ENCODE peak calls at places on chromosomes 12 and 14, in six cellular contexts. One of them, this sample, is unnamed.

GRCh38 chr12:32549675-32550079 is 129.4 kb upstream of the DNM1L start:
- DNase-seq in prostate gland: no peak
- DNase-seq in HCT116: no peak
- DNase-seq in A549: no peak
- DNase-seq in uterus: no peak
- DNase-seq in Peyer's patch: no peak
- DNase-seq in this sample: no peak

GRCh38 chr12:126480396-126480795 is 1415.2 kb downstream of the AACS start:
- DNase-seq in prostate gland: no peak
- DNase-seq in HCT116: no peak
- DNase-seq in A549: no peak
- DNase-seq in uterus: no peak
- DNase-seq in Peyer's patch: no peak
- DNase-seq in this sample: no peak

GRCh38 chr12:12661086-12661485 is 34.9 kb downstream of the GPR19 start:
- DNase-seq in prostate gland: no peak
- DNase-seq in HCT116: no peak
- DNase-seq in A549: no peak
- DNase-seq in uterus: no peak
- DNase-seq in Peyer's patch: no peak
- DNase-seq in this sample: no peak

GRCh38 chr14:70822706-70823185 is 13.4 kb upstream of the MAP3K9 start:
- DNase-seq in prostate gland: no peak
- DNase-seq in HCT116: no peak
- DNase-seq in A549: peak
- DNase-seq in uterus: no peak
- DNase-seq in Peyer's patch: no peak
- DNase-seq in this sample: no peak

GRCh38 chr12:71223139-71223538 is 65.3 kb upstream of the TSPAN8 start:
- DNase-seq in prostate gland: no peak
- DNase-seq in HCT116: no peak
- DNase-seq in A549: no peak
- DNase-seq in uterus: no peak
- DNase-seq in Peyer's patch: no peak
- DNase-seq in this sample: no peak

GRCh38 chr14:67599698-67600561 is at the start of gene PIGH:
- DNase-seq in prostate gland: peak
- DNase-seq in HCT116: peak
- DNase-seq in A549: peak
- DNase-seq in uterus: peak
- DNase-seq in Peyer's patch: peak
- DNase-seq in this sample: peak

GRCh38 chr12:49527361-49528130 is 11.3 kb upstream of the KCNH3 start:
- DNase-seq in prostate gland: no peak
- DNase-seq in HCT116: no peak
- DNase-seq in A549: no peak
- DNase-seq in uterus: no peak
- DNase-seq in Peyer's patch: no peak
- DNase-seq in this sample: no peak

GRCh38 chr12:52210186-52210924 is 18.5 kb upstream of the KRT80 start:
- DNase-seq in prostate gland: no peak
- DNase-seq in HCT116: no peak
- DNase-seq in A549: no peak
- DNase-seq in uterus: peak
- DNase-seq in Peyer's patch: no peak
- DNase-seq in this sample: no peak

GRCh38 chr14:99441918-99442317 is 38.7 kb downstream of the SETD3 start:
- DNase-seq in prostate gland: no peak
- DNase-seq in HCT116: no peak
- DNase-seq in A549: no peak
- DNase-seq in uterus: no peak
- DNase-seq in Peyer's patch: no peak
- DNase-seq in this sample: no peak

GRCh38 chr12:1796515-1797010 is 23.8 kb upstream of the LRTM2 start:
- DNase-seq in prostate gland: no peak
- DNase-seq in HCT116: no peak
- DNase-seq in A549: no peak
- DNase-seq in uterus: no peak
- DNase-seq in Peyer's patch: peak
- DNase-seq in this sample: peak

GRCh38 chr12:43914923-43915468 is 79.1 kb downstream of the TMEM117 start:
- DNase-seq in prostate gland: no peak
- DNase-seq in HCT116: no peak
- DNase-seq in A549: no peak
- DNase-seq in uterus: no peak
- DNase-seq in Peyer's patch: no peak
- DNase-seq in this sample: no peak

GRCh38 chr12:29674463-29674862 is 109.3 kb downstream of the TMTC1 start:
- DNase-seq in prostate gland: no peak
- DNase-seq in HCT116: no peak
- DNase-seq in A549: no peak
- DNase-seq in uterus: no peak
- DNase-seq in Peyer's patch: no peak
- DNase-seq in this sample: no peak

GRCh38 chr12:125136702-125137101 is 71.5 kb downstream of the AACS start:
- DNase-seq in prostate gland: no peak
- DNase-seq in HCT116: no peak
- DNase-seq in A549: no peak
- DNase-seq in uterus: no peak
- DNase-seq in Peyer's patch: no peak
- DNase-seq in this sample: no peak

GRCh38 chr14:74506408-74506807 is 12.8 kb downstream of the ISCA2 start:
- DNase-seq in prostate gland: no peak
- DNase-seq in HCT116: no peak
- DNase-seq in A549: no peak
- DNase-seq in uterus: no peak
- DNase-seq in Peyer's patch: no peak
- DNase-seq in this sample: no peak

GRCh38 chr12:81758421-81759214 is 532 bp downstream of the PPFIA2 start:
- DNase-seq in prostate gland: no peak
- DNase-seq in HCT116: no peak
- DNase-seq in A549: no peak
- DNase-seq in uterus: no peak
- DNase-seq in Peyer's patch: no peak
- DNase-seq in this sample: no peak

GRCh38 chr12:27123642-27124041 is 41.3 kb upstream of the C12orf71 start:
- DNase-seq in prostate gland: no peak
- DNase-seq in HCT116: no peak
- DNase-seq in A549: peak
- DNase-seq in uterus: no peak
- DNase-seq in Peyer's patch: no peak
- DNase-seq in this sample: no peak

GRCh38 chr14:26930576-26930975 is 332.7 kb upstream of the NOVA1 start:
- DNase-seq in prostate gland: no peak
- DNase-seq in HCT116: no peak
- DNase-seq in A549: no peak
- DNase-seq in uterus: no peak
- DNase-seq in Peyer's patch: no peak
- DNase-seq in this sample: no peak

GRCh38 chr14:89493877-89494634 is 77.0 kb upstream of the FOXN3 start:
- DNase-seq in prostate gland: no peak
- DNase-seq in HCT116: no peak
- DNase-seq in A549: no peak
- DNase-seq in uterus: no peak
- DNase-seq in Peyer's patch: no peak
- DNase-seq in this sample: peak

GRCh38 chr12:6465467-6466183 is 4.9 kb downstream of the VAMP1 start:
- DNase-seq in prostate gland: peak
- DNase-seq in HCT116: peak
- DNase-seq in A549: peak
- DNase-seq in uterus: peak
- DNase-seq in Peyer's patch: peak
- DNase-seq in this sample: no peak

GRCh38 chr12:116324684-116325664 is 47.5 kb upstream of the MED13L start:
- DNase-seq in prostate gland: no peak
- DNase-seq in HCT116: no peak
- DNase-seq in A549: no peak
- DNase-seq in uterus: no peak
- DNase-seq in Peyer's patch: peak
- DNase-seq in this sample: no peak

GRCh38 chr12:6370994-6371754 is 4.2 kb downstream of the SCNN1A start:
- DNase-seq in prostate gland: peak
- DNase-seq in HCT116: peak
- DNase-seq in A549: peak
- DNase-seq in uterus: peak
- DNase-seq in Peyer's patch: no peak
- DNase-seq in this sample: no peak

GRCh38 chr12:126668538-126668937 is 1598.4 kb upstream of the TMEM132C start:
- DNase-seq in prostate gland: no peak
- DNase-seq in HCT116: no peak
- DNase-seq in A549: no peak
- DNase-seq in uterus: no peak
- DNase-seq in Peyer's patch: no peak
- DNase-seq in this sample: no peak

GRCh38 chr14:68807148-68807600 is 14.3 kb upstream of the ZFP36L1 start:
- DNase-seq in prostate gland: peak
- DNase-seq in HCT116: no peak
- DNase-seq in A549: no peak
- DNase-seq in uterus: peak
- DNase-seq in Peyer's patch: peak
- DNase-seq in this sample: no peak

GRCh38 chr12:17169726-17170471 is 563.9 kb upstream of the LMO3 start:
- DNase-seq in prostate gland: no peak
- DNase-seq in HCT116: no peak
- DNase-seq in A549: no peak
- DNase-seq in uterus: no peak
- DNase-seq in Peyer's patch: no peak
- DNase-seq in this sample: no peak

GRCh38 chr14:90970167-90970600 is 90.3 kb downstream of the RPS6KA5 start:
- DNase-seq in prostate gland: no peak
- DNase-seq in HCT116: peak
- DNase-seq in A549: no peak
- DNase-seq in uterus: no peak
- DNase-seq in Peyer's patch: no peak
- DNase-seq in this sample: no peak

GRCh38 chr14:56562883-56563282 is 16.7 kb upstream of the TMEM260 start:
- DNase-seq in prostate gland: no peak
- DNase-seq in HCT116: no peak
- DNase-seq in A549: no peak
- DNase-seq in uterus: no peak
- DNase-seq in Peyer's patch: no peak
- DNase-seq in this sample: no peak

GRCh38 chr14:86847176-86847575 is 1145.8 kb downstream of the GALC start:
- DNase-seq in prostate gland: no peak
- DNase-seq in HCT116: no peak
- DNase-seq in A549: no peak
- DNase-seq in uterus: no peak
- DNase-seq in Peyer's patch: no peak
- DNase-seq in this sample: no peak

DNA sequence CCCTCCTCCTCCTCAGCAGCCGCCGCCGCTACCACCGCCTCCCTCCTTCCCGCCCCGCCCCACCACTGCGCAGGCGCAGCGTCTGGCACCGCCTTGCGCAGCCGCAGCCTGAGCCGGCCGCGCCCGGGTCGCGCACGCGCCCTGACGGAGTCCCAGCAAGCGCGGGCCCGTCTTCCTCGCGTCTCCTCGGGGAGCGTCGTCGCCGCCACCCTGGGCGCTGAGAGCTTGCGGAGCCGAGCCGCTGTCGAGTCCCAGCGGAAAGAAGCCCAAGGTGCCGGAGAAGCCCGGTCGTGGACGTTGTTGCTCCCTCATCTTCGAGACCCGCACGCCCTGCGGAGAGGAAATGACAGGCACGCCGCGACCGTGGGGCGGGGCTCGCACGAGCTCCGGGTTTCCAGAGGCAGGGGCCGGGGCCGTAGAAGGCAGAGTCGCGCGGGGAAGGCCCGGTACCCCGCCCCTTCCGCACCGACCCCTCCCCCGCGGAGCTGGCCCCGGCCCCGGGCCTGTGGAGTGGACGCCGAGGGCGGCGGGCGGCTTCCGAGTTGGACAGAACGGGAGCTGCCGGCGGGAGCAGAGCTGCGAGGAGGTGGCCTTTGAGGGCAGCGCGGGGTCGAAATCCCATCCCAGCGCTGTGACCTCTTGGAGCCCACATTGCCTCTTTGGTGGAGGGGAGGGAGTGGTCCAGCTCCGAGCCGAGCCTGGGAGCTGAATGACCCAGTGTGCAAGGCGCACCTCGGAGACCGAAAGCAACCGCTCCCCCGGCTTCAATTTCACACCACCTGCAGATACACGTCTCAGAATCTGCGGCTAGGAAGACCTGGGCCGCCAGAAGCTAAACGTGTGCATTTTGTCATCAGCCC is 469 bp upstream of the RAB35 start:
- DNase-seq in prostate gland: peak
- DNase-seq in HCT116: peak
- DNase-seq in A549: peak
- DNase-seq in uterus: peak
- DNase-seq in Peyer's patch: peak
- DNase-seq in this sample: peak
- TF ChIP-seq POLR2A in prostate gland: peak
- TF ChIP-seq POLR2A in HCT116: peak
- TF ChIP-seq POLR2A in A549: peak
- TF ChIP-seq POLR2A in uterus: peak
- TF ChIP-seq POLR2A in Peyer's patch: peak
- TF ChIP-seq POLR2A in this sample: peak

GRCh38 chr14:61250063-61250462 is 31.1 kb downstream of the TMEM30B start:
- DNase-seq in prostate gland: no peak
- DNase-seq in HCT116: no peak
- DNase-seq in A549: no peak
- DNase-seq in uterus: no peak
- DNase-seq in Peyer's patch: no peak
- DNase-seq in this sample: no peak
- TF ChIP-seq CTCF in prostate gland: no peak
- TF ChIP-seq CTCF in HCT116: no peak
- TF ChIP-seq CTCF in A549: no peak
- TF ChIP-seq CTCF in uterus: no peak
- TF ChIP-seq CTCF in Peyer's patch: no peak
- TF ChIP-seq CTCF in this sample: no peak

DNA sequence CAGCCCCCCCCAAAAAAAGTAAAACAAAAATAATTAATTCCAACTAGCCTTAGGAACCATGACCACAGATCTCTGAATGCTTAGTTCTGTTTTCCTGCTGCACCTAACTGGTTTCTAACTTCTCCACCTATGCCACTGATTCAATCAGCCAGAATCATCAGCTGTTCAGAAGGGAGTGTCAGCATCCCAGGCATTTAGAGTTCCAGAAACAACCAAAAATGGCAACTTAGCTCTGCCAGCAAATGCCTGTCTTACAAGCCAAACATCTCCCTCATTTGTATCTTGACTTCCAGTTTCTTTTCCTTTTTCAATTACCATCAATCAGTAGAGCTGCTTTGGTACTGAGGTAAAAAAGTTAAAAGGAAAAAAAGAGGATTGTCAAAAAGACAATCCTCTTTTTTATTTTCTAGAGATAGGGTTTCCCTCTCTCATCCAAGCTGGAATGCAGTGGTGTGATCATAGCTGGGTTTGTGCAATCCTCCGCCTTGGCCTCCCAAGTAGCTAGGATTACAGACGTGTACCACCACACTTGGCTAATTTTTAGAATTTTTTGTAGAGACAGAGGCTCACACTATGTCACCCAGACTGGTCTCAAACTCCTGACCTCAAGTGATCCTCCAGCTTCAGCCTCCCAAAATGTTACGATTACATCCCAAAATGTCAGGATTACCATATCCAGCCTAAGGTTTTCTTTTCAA is 45.2 kb upstream of the ISM2 start:
- DNase-seq in prostate gland: no peak
- DNase-seq in HCT116: no peak
- DNase-seq in A549: no peak
- DNase-seq in uterus: no peak
- DNase-seq in Peyer's patch: no peak
- DNase-seq in this sample: no peak
- H3K27ac ChIP-seq in prostate gland: peak
- H3K27ac ChIP-seq in HCT116: no peak
- H3K27ac ChIP-seq in A549: no peak
- H3K27ac ChIP-seq in uterus: peak
- H3K27ac ChIP-seq in Peyer's patch: no peak
- H3K27ac ChIP-seq in this sample: no peak

GRCh38 chr12:47346251-47347019 is 266.7 kb upstream of the AMIGO2 start:
- DNase-seq in prostate gland: no peak
- DNase-seq in HCT116: no peak
- DNase-seq in A549: no peak
- DNase-seq in uterus: no peak
- DNase-seq in Peyer's patch: no peak
- DNase-seq in this sample: no peak
- TF ChIP-seq POLR2A in prostate gland: no peak
- TF ChIP-seq POLR2A in HCT116: no peak
- TF ChIP-seq POLR2A in A549: no peak
- TF ChIP-seq POLR2A in uterus: no peak
- TF ChIP-seq POLR2A in Peyer's patch: no peak
- TF ChIP-seq POLR2A in this sample: peak

This sample was measured in right lobe of liver.